ENCODE peak calls at places on chromosomes 1 and 21, in four cellular contexts. Q is caudate nucleus, T is SHP77, H is NCI-H1092 treated with DMSO at 0.1 percent for 48 hours. X is an unnamed sample.

GRCh38 chr21:29712818-29713217 is 227.0 kb downstream of the GRIK1 start:
- DNase-seq in T (no peak), Q (no peak), H (no peak), X (no peak)

GRCh38 chr1:25711555-25712298 is 88.3 kb upstream of the SELENON start:
- DNase-seq in Q (no peak), T (no peak), H (no peak), X (no peak)

GRCh38 chr1:86277909-86278308 is 118.2 kb downstream of the ODF2L start:
- DNase-seq in Q (no peak), T (no peak), H (no peak), X (no peak)

GRCh38 chr1:78627321-78627720 is 7.1 kb downstream of the IFI44L start:
- DNase-seq in Q (no peak), T (no peak), H (no peak), X (no peak)

GRCh38 chr1:3611170-3612019 is at the start of gene MEGF6:
- DNase-seq in Q (no peak), T (no peak), H (peak; percentile 17), X (no peak)

GRCh38 chr1:150536836-150537731 is 12.1 kb upstream of the ADAMTSL4 start:
- DNase-seq in Q (no peak), H (no peak), T (no peak), X (no peak)

GRCh38 chr1:116390195-116390594 is 17.2 kb downstream of the ATP1A1 start:
- DNase-seq in T (no peak), Q (no peak), H (no peak), X (no peak)

GRCh38 chr1:115911298-115911697 is 65.0 kb upstream of the SLC22A15 start:
- DNase-seq in T (no peak), Q (no peak), H (no peak), X (no peak)

GRCh38 chr1:174135200-174135599 is 24.1 kb upstream of the RABGAP1L start:
- DNase-seq in H (no peak), Q (no peak), T (no peak), X (no peak)

GRCh38 chr1:236066828-236067386 is 2.0 kb upstream of the NID1 start:
- DNase-seq in Q (peak; percentile 1), T (no peak), H (no peak), X (no peak)

GRCh38 chr1:51093566-51093965 is 8.5 kb upstream of the C1orf185 start:
- DNase-seq in H (no peak), T (no peak), Q (no peak), X (no peak)

GRCh38 chr1:13730751-13731482 is 30.9 kb downstream of the PRDM2 start:
- DNase-seq in Q (no peak), H (no peak), T (no peak), X (no peak)

GRCh38 chr1:1899266-1899966 is 8.5 kb upstream of the GNB1 start:
- DNase-seq in Q (no peak), T (peak; percentile 57), H (no peak), X (no peak)

GRCh38 chr1:147771216-147772125 is 11.1 kb upstream of the GJA5 start:
- DNase-seq in T (no peak), H (no peak), Q (no peak), X (no peak)

GRCh38 chr1:60171793-60172192 is 98.2 kb upstream of the C1orf87 start:
- DNase-seq in H (no peak), T (no peak), Q (no peak), X (peak; percentile 15)

GRCh38 chr1:110187139-110187890 is 22.8 kb upstream of the KCNC4 start:
- DNase-seq in H (no peak), T (no peak), Q (no peak), X (no peak)

GRCh38 chr1:47023268-47024137 is at the start of gene CYP4X1:
- DNase-seq in Q (peak; percentile 67), H (no peak), T (no peak), X (no peak)

GRCh38 chr1:234961468-234962339 is 166.9 kb downstream of the TOMM20 start:
- DNase-seq in T (no peak), H (no peak), Q (no peak), X (no peak)

GRCh38 chr1:33758698-33759097 is 105.2 kb upstream of the HMGB4 start:
- DNase-seq in H (no peak), T (no peak), Q (no peak), X (no peak)

GRCh38 chr1:40977721-40978120 is 1.8 kb upstream of the CTPS1 start:
- DNase-seq in T (no peak), H (no peak), Q (no peak), X (no peak)

GRCh38 chr1:222769968-222770620 is 33.1 kb downstream of the FAM177B start:
- DNase-seq in T (no peak), Q (no peak), H (no peak), X (no peak)

GRCh38 chr1:199404976-199405375 is 622.5 kb upstream of the NR5A2 start:
- DNase-seq in H (no peak), Q (no peak), T (no peak), X (peak; percentile 21)

GRCh38 chr1:98441281-98441680 is 220.2 kb upstream of the SNX7 start:
- DNase-seq in H (no peak), Q (no peak), T (no peak), X (no peak)